ENCODE peak calls at places on chromosomes 1 and 21, in seven cellular contexts. F is heart right ventricle, S is HCT116, E is uterus, X is adrenal gland, K is IMR-90, M is Panc1. C is an unnamed sample.
A peak's percentile ranks its signal among the peaks of the same experiment; 100 is the strongest.

GRCh38 chr1:201262963-201263608 is 20.2 kb upstream of the PKP1 start:
- DNase-seq in S (no peak), K (no peak), F (no peak), E (no peak), M (no peak), X (no peak), C (peak; percentile 17)

GRCh38 chr1:179077396-179077795 is 4.5 kb upstream of the TOR3A start:
- DNase-seq in S (no peak), X (no peak), F (no peak), K (peak; percentile 81), M (no peak), E (no peak), C (no peak)

GRCh38 chr21:25573409-25574206 is 33.7 kb downstream of the MRPL39 start:
- DNase-seq in X (peak; percentile 15), M (peak; percentile 74), F (no peak), E (no peak), K (peak; percentile 99), S (peak; percentile 24), C (no peak)

GRCh38 chr1:5500541-5500940 is 491.7 kb downstream of the NPHP4 start:
- DNase-seq in K (no peak), F (no peak), S (no peak), M (no peak), E (no peak), X (no peak), C (no peak)

GRCh38 chr1:176954242-176954641 is 210.3 kb downstream of the ASTN1 start:
- DNase-seq in K (no peak), F (no peak), X (no peak), E (no peak), S (peak; percentile 6), M (no peak), C (no peak)

GRCh38 chr21:16250282-16250681 is 520.5 kb downstream of the USP25 start:
- DNase-seq in F (no peak), K (no peak), S (no peak), E (no peak), M (no peak), X (peak; percentile 10), C (no peak)

GRCh38 chr1:166193057-166193456 is 26.3 kb upstream of the FAM78B start:
- DNase-seq in M (no peak), S (no peak), E (no peak), K (no peak), X (no peak), F (no peak), C (no peak)

GRCh38 chr1:160046494-160047115 is 14.8 kb upstream of the PIGM start:
- DNase-seq in S (no peak), E (peak; percentile 56), F (peak; percentile 46), X (peak; percentile 26), K (peak; percentile 21), M (no peak), C (peak; percentile 34)

GRCh38 chr1:19557609-19558051 is 72.3 kb upstream of the CAPZB start:
- DNase-seq in X (no peak), K (peak; percentile 30), M (no peak), F (no peak), E (no peak), S (no peak), C (no peak)

GRCh38 chr1:24236170-24237045 is 49.3 kb upstream of the IFNLR1 start:
- DNase-seq in K (peak; percentile 47), E (peak; percentile 40), M (peak; percentile 74), X (peak; percentile 16), F (no peak), S (peak; percentile 15), C (peak; percentile 63)

GRCh38 chr1:26121854-26122773 is 10.5 kb downstream of the PDIK1L start:
- DNase-seq in F (no peak), M (no peak), X (no peak), E (no peak), K (no peak), S (no peak), C (no peak)

GRCh38 chr1:70038025-70038424 is 167.4 kb downstream of the LRRC40 start:
- DNase-seq in E (no peak), K (no peak), M (no peak), X (no peak), S (no peak), F (no peak), C (no peak)

GRCh38 chr1:31376374-31377134 is 3.7 kb upstream of the FABP3 start:
- DNase-seq in M (no peak), F (no peak), S (no peak), K (peak; percentile 98), E (no peak), X (no peak), C (no peak)

GRCh38 chr1:220043646-220044045 is 2.7 kb downstream of the EPRS1 start:
- DNase-seq in S (no peak), K (no peak), E (no peak), X (no peak), M (no peak), F (no peak), C (no peak)

GRCh38 chr1:36768486-36769178 is 265.7 kb downstream of the GRIK3 start:
- DNase-seq in K (no peak), S (no peak), X (no peak), M (no peak), F (no peak), E (no peak), C (no peak)

GRCh38 chr1:208155243-208155642 is 88.9 kb downstream of the PLXNA2 start:
- DNase-seq in F (no peak), S (no peak), M (no peak), K (no peak), X (no peak), E (no peak), C (no peak)
- H3K4me1 ChIP-seq in F (peaks cover 51% of the 10 kb centered on the region), S (peaks cover 7% of the 10 kb centered on the region), M (no peaks in the 10 kb centered on the region), K (peaks cover 6% of the 10 kb centered on the region), X (no peaks in the 10 kb centered on the region), E (peaks cover 18% of the 10 kb centered on the region), C (peaks cover 32% of the 10 kb centered on the region)

DNA sequence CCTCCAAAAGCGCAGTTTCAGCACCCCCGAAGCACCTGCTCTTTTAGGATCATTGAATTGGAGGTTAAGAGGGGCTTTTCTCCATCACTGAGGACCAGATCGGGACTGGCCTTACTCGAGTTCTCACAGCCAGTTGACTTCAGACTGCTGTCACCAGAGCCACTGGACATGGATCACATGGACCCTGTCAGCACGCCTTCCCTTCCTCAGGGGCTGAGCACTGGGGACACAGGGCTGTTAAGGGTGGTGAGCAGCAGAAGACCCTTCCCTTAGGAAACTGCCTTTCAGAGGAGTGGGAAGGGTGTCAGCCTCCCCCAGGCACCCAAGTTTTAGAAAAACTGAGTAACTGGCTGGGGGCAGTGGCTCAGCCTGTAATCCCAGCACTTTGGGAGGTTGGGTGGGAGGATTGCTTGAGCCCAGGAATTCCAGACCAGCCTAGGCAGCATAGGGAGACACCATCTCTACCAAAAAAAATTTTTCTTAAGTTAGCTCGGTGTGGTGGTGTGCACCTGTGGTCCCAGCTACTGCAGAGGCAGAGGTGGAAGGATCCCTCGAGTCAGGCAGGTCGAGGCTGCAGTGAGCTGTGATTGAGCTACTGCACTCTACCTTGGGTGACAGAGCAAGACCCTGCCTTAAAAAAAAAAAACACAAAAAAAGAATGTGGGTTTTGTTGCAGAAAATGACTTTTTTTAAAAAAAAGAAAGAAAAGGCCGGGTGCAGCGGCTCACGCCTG is 591 bp upstream of the FGR start:
- DNase-seq in K (no peak), X (no peak), F (no peak), E (no peak), M (no peak), S (no peak), C (no peak)
- TF ChIP-seq CTCF in K (no peak), X (no peak), F (no peak), E (no peak), M (no peak), S (no peak), C (no peak)

GRCh38 chr1:231027971-231028370 is 12.1 kb downstream of the FAM89A start:
- DNase-seq in S (no peak), M (no peak), K (no peak), F (no peak), E (no peak), X (no peak), C (no peak)
- H3K4me1 ChIP-seq in S (no peaks in the 10 kb centered on the region), M (no peaks in the 10 kb centered on the region), K (no peaks in the 10 kb centered on the region), F (no peaks in the 10 kb centered on the region), E (no peaks in the 10 kb centered on the region), X (no peaks in the 10 kb centered on the region), C (peaks cover 15% of the 10 kb centered on the region)

DNA sequence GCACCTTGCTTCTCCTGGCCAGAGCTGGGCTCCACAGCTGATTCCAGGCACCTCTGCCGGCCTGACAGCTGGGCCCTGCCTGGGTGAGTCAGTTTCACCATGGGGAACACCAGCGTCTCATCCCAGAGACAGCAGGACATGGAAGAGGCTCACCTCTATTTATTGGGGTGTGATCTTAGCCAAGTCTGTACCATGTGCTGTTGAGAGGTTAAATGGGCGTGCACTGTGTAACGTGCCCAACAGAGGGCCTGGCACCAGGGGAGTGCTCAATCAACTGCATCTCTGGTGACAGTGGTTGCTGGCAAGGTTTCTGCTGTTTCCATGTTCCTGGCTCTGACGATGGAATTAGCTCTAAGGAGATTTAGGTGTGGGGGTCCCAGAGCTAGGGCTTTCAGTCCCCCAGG is 890 bp downstream of the CPLANE2 start:
- DNase-seq in E (no peak), M (no peak), K (peak; percentile 18), X (peak; percentile 69), F (no peak), S (peak; percentile 54), C (peak; percentile 53)
- TF ChIP-seq CTCF in E (peak; percentile 16), M (no peak), K (peak; percentile 6), X (peak; percentile 52), F (peak; percentile 40), S (peak; percentile 51), C (peak; percentile 14)

DNA sequence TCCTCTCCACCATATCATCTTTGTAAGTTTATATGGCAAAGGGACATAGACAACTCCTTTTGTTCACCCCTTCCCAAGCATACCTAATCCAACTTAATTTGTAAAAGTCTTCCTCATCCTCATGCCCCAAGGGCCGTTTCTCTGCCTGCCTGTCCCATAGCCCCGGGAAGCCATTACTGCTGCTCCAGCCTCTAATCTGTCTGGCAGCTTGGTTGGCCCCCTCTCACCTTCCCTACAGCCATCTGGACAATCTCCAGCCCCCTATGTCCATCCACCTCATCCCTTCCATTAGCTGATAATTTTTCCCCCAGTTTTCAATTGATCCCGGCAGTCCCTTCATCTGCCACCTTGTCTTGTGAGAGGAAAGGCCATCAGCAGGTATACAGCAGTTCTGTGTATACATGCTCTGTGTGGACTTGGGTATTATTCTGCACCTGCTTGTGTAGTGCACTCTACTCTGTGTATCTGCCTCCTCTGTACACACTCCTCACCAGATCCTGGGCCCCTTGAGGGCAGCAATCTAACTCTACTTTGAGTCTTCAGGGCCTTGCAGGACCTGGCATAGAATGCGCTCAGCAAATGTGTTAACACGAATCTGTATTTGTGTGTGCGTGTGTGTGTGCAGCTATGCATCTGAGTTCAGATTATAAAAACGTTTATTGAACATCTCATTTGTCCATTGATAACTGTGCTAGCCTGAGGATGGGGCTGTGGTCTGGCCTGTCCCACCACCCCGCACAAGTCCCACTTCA is 3.7 kb upstream of the MEF2D start:
- DNase-seq in F (no peak), E (no peak), X (no peak), K (peak; percentile 33), M (peak; percentile 33), S (no peak), C (no peak)
- H3K4me1 ChIP-seq in F (peaks cover 57% of the 10 kb centered on the region), E (peaks cover 18% of the 10 kb centered on the region), X (peaks cover 45% of the 10 kb centered on the region), K (peaks cover 44% of the 10 kb centered on the region), M (peaks cover 34% of the 10 kb centered on the region), S (peaks cover 67% of the 10 kb centered on the region), C (peaks cover 24% of the 10 kb centered on the region)

DNA sequence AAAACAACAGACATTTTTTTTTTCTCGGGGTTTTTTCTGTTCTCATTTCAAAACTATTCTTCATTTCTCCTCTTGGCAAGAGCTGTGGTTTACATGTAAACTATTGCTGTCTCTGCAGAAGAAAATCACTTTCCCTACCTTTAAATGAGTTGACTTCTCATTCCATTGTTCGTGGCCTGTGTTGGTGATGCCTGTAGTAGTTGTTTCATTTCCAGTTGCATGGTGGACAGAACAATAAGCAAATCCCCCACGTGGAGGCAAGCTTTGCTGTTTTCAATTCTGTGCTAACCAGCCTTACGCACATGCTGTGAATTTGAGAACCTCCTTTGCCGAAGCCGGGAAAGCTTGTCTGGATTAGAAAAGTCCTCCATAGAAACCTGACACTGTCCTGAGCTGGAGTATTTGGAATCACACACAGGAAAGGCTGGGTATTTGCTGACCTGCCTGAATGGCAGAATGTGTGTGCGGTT is 26.2 kb upstream of the MAP3K7CL start:
- DNase-seq in K (peak; percentile 30), E (no peak), M (no peak), S (no peak), X (no peak), F (no peak), C (no peak)
- TF ChIP-seq CTCF in K (no peak), E (no peak), M (no peak), S (no peak), X (no peak), F (no peak), C (no peak)